ENCODE peak calls at places on chromosomes 7 and 10, in four cellular contexts. N is osteoblast, C is epithelial cell of esophagus, X is A549. T is an unnamed sample.

GRCh38 chr7:138992052-138992531 is 10.9 kb upstream of the KIAA1549 start:
- DNase-seq in N (peak; percentile 84), C (no peak), X (no peak), T (no peak)

GRCh38 chr10:106410331-106410730 is 754.2 kb downstream of the SORCS1 start:
- DNase-seq in N (no peak), C (no peak), X (no peak), T (no peak)

GRCh38 chr10:99754670-99755069 is 22.6 kb downstream of the CUTC start:
- DNase-seq in N (no peak), C (peak; percentile 44), X (no peak), T (no peak)

GRCh38 chr7:111043533-111043932 is 47.4 kb upstream of the LRRN3 start:
- DNase-seq in N (no peak), C (no peak), X (no peak), T (no peak)

GRCh38 chr10:98684019-98684899 is 237.5 kb upstream of the HPS1 start:
- DNase-seq in N (no peak), C (no peak), X (no peak), T (no peak)

GRCh38 chr7:131111792-131112191 is 215.9 kb upstream of the MKLN1 start:
- DNase-seq in N (no peak), C (no peak), X (no peak), T (no peak)

GRCh38 chr10:56012146-56012545 is 348.9 kb downstream of the ZWINT start:
- DNase-seq in N (no peak), C (peak; percentile 31), X (no peak), T (peak; percentile 9)

GRCh38 chr10:52313350-52314006 is 603 bp upstream of the DKK1 start:
- DNase-seq in N (peak; percentile 89), C (no peak), X (peak; percentile 50), T (peak; percentile 8)

DNA sequence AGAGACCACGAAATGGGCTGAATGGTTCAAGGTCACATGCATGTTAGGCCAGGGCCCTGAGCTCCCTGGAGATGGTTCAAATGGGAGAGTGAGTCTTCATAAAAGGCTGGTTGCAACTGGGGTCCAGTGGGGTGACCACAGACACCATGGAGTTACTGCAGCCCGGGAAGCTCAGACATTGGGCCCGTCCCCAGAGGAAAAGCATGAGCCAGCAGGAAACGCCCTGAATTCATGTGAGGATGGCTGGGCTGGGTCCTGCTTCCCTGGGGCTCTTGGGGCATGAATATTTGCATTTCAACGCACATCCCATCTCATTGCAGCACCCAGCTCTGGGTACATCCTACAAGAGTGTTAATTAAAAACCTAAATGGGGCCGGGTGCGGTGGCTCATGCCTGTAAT is 549.0 kb downstream of the TCERG1L start:
- DNase-seq in N (no peak), C (no peak), X (no peak), T (no peak)
- TF ChIP-seq CTCF in N (no peak), C (no peak), X (no peak), T (no peak)

GRCh38 chr10:49222170-49222569 is 34.0 kb upstream of the TMEM273 start:
- DNase-seq in N (no peak), C (no peak), X (no peak), T (no peak)
- TF ChIP-seq CTCF in N (no peak), C (no peak), X (no peak), T (no peak)

GRCh38 chr7:72476608-72477305 is 64.6 kb upstream of the CALN1 start:
- DNase-seq in N (no peak), C (no peak), X (no peak), T (no peak)
- TF ChIP-seq CTCF in N (no peak), C (no peak), X (no peak), T (peak; percentile 14)

GRCh38 chr7:92133737-92134270 is 473 bp downstream of the CYP51A1 start:
- DNase-seq in N (peak; percentile 94), C (peak; percentile 45), X (peak; percentile 60), T (peak; percentile 59)

GRCh38 chr7:92135100-92135429 is 788 bp upstream of the CYP51A1 start:
- DNase-seq in N (peak; percentile 63), C (peak; percentile 47), X (no peak), T (peak; percentile 37)

GRCh38 chr7:92133133-92133736 is 1.0 kb downstream of the CYP51A1 start:
- DNase-seq in N (no peak), C (peak; percentile 14), X (no peak), T (peak; percentile 11)

GRCh38 chr7:92135490-92135889 is 1.2 kb upstream of the CYP51A1 start:
- DNase-seq in N (no peak), C (peak; percentile 12), X (no peak), T (peak; percentile 7)

DNA sequence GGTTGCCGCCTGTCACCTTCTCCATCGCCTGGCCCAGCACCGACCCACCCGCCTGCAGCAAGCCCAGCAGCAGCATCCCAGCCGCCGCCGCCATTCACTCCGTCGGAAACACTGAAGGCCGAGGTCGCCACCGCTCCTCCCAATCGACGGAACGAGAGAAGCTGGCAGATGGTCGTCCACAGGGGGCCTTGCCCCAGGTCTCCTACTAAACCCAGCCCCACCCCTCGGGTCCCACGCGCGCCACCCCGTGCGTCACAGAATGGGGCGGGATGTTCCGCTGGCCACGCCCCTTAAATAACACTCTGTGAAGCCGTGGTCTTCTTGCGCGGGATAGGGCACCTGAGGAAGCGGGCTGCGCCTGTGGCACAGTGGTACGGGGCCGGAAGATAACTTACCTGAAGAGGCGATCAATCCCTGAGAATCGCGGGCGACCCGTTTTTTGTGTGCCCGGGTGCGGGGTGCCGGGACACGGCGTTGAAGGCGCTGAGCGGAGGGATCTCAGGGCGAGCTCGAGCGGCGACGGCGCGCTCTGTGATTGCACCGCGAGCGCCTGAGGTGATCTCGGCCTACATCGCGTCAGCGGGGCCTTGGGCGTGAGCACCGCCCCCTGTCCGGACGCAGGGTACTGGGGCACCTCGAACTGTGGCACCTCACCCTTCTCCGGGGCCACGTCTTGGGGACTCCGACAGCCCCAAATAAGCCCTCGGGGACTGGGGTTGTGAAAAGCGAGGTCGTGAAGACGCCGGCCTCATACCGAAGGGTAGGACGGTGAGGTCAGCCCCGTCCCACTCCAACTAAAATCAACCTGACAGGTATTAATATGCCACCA is at the start of gene CYP51A1:
- DNase-seq in N (peak; percentile 97), C (peak; percentile 93), X (peak; percentile 89), T (peak; percentile 94)
- TF ChIP-seq CTCF in N (no peak), C (no peak), X (no peak), T (no peak)

DNA sequence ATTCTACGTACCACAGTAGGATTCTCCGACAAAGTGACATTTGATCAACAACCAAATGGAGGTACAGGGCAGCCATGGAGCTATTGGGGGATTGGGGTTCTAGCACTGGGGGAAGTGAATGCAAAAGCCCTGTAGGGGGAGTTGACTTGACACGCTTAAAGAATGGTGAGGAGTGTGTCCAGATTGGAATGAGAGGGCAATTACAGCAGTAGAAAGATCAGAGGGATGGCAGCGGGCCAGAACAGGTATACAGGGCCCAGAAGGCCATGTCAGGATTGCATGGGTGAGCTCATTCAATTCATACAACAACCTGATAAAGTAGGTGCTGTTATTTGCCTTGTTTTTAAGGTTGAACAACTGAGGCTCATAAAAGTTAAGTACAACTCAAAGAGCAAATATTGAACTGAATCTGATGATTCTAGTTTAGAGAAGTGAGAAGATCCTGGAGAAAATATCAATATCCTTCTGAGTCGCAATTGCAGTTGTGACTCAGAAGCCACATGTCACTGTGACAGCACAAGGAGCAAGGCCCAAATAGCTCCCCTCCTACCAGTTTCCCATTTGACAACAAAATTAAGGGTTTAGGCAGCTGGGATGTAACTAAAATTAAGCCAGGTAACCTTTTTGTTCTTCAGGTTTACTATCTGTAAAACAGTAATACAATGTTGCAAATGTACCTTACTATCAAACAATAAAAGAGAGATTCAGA is 28.0 kb upstream of the CTTNBP2 start:
- DNase-seq in N (no peak), C (no peak), X (no peak), T (no peak)
- TF ChIP-seq CTCF in N (no peak), C (no peak), X (no peak), T (no peak)

GRCh38 chr7:128840326-128841170 is 10.3 kb downstream of the FLNC start:
- DNase-seq in N (peak; percentile 85), C (no peak), X (no peak), T (no peak)
- TF ChIP-seq CTCF in N (no peak), C (no peak), X (no peak), T (no peak)

DNA sequence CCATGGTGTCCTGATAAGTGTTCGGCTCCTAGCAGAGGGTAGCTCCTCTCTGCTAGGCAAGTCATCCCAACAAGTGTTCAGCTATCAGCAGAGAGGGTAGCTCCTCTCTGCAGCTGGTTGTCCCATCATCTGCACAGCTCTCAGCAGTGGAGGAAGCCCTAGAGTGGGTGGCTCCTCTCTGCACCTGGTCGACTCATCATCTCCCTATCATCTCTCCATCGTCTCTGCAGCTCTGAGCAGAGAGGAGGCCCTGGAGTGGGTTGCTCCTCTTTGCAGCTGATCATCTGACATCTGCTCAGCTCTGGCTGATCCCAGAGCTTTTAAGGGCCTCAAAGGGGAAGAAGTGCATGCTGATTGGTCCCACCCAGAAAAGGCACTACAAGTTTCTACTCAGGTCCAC is 199.9 kb upstream of the KMT2E start:
- DNase-seq in N (no peak), C (no peak), X (no peak), T (no peak)
- TF ChIP-seq CTCF in N (no peak), C (no peak), X (no peak), T (no peak)

DNA sequence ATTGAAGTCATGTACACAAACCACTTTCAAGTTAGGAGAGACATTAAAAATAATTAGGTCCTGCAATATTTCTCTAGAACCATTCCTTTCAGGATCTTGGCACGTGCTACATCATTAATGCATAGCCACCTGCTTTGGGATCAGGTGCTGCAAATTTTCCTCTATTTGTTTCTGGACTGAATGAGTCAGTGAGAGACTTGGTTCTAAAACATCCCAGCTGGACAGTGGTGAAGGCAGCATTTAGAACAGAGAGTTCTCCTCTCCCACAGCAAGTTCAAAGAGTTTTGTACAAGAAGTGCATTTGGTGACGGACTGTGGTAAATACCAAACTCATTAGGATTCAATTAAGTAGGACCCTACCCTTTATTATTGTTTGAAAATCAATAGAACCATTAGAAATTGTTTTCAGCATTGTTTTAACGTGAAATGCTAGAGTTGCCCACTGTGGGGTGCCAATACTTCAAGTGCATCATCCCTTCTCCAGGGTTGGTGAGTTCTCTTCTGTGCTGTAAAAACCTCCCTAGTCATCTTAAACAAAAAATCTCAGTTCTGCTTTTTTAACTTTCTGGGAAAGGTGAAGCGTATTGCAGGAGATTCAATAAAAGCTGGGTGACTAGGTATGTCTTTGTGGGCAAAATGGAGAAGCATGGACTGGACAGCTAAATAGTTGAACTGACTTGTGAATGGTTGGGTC is 698.9 kb downstream of the SUGCT start:
- DNase-seq in N (no peak), C (peak; percentile 36), X (no peak), T (no peak)
- TF ChIP-seq CTCF in N (peak; percentile 60), C (peak; percentile 20), X (no peak), T (peak; percentile 31)

DNA sequence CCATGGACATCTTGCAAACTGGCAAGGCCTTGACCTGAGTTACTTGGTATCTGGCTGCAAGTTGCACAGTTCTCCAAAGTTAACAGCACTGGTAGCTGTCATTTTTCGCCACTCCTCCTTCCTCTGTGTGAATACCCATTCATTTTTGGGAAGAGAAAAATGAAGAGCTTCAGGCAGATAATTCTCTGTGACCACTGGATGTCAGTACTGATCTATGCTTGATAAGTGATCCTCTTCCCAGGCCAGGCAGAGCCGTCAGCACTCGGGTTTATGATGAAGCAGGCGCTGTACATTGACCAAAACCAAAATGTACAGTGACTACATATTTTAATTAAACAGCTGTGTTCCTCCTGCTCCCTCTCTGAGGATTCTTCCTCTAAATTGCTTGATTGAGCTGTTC is 55.9 kb upstream of the PDZD8 start:
- DNase-seq in N (peak; percentile 82), C (peak; percentile 70), X (peak; percentile 21), T (peak; percentile 73)
- TF ChIP-seq CTCF in N (peak; percentile 65), C (peak; percentile 49), X (peak; percentile 53), T (peak; percentile 36)